ENCODE peak calls at places on chromosomes 3 and 15, in nine cellular contexts. One of them, this sample, is unnamed. For H3K4me1, the result is how much of the 10 kb centered on the place peaks cover.

GRCh38 chr15:48667701-48668100 is 22.2 kb upstream of the FBN1 start:
- DNase-seq in cardiac muscle cell: peak
- DNase-seq in right lobe of liver: no peak
- DNase-seq in PC-9: no peak
- DNase-seq in HCT116: no peak
- DNase-seq in CD8-positive, alpha-beta T cell: no peak
- DNase-seq in colonic mucosa: no peak
- DNase-seq in psoas muscle: no peak
- DNase-seq in lower lobe of right lung: no peak
- DNase-seq in this sample: no peak

GRCh38 chr3:102195198-102195948 is 239.4 kb upstream of the ZPLD1 start:
- DNase-seq in cardiac muscle cell: no peak
- DNase-seq in right lobe of liver: no peak
- DNase-seq in PC-9: peak
- DNase-seq in HCT116: no peak
- DNase-seq in CD8-positive, alpha-beta T cell: no peak
- DNase-seq in colonic mucosa: peak
- DNase-seq in psoas muscle: no peak
- DNase-seq in lower lobe of right lung: peak
- DNase-seq in this sample: no peak

GRCh38 chr3:195550723-195551122 is 7.6 kb upstream of the PPP1R2 start:
- DNase-seq in cardiac muscle cell: peak
- DNase-seq in right lobe of liver: no peak
- DNase-seq in PC-9: peak
- DNase-seq in HCT116: no peak
- DNase-seq in CD8-positive, alpha-beta T cell: no peak
- DNase-seq in colonic mucosa: no peak
- DNase-seq in psoas muscle: no peak
- DNase-seq in lower lobe of right lung: no peak
- DNase-seq in this sample: no peak

GRCh38 chr15:22895465-22896190 is 57.2 kb downstream of the NIPA2 start:
- DNase-seq in cardiac muscle cell: no peak
- DNase-seq in right lobe of liver: no peak
- DNase-seq in PC-9: peak
- DNase-seq in HCT116: peak
- DNase-seq in CD8-positive, alpha-beta T cell: no peak
- DNase-seq in colonic mucosa: peak
- DNase-seq in psoas muscle: no peak
- DNase-seq in lower lobe of right lung: no peak
- DNase-seq in this sample: no peak

GRCh38 chr15:70856177-70856883 is 2.4 kb upstream of the LARP6 start:
- DNase-seq in cardiac muscle cell: peak
- DNase-seq in right lobe of liver: no peak
- DNase-seq in PC-9: no peak
- DNase-seq in HCT116: no peak
- DNase-seq in CD8-positive, alpha-beta T cell: no peak
- DNase-seq in colonic mucosa: no peak
- DNase-seq in psoas muscle: no peak
- DNase-seq in lower lobe of right lung: no peak
- DNase-seq in this sample: no peak

GRCh38 chr15:27535445-27536129 is 563.5 kb downstream of the OCA2 start:
- DNase-seq in cardiac muscle cell: no peak
- DNase-seq in right lobe of liver: no peak
- DNase-seq in PC-9: no peak
- DNase-seq in HCT116: no peak
- DNase-seq in CD8-positive, alpha-beta T cell: no peak
- DNase-seq in colonic mucosa: no peak
- DNase-seq in psoas muscle: no peak
- DNase-seq in lower lobe of right lung: no peak
- DNase-seq in this sample: no peak

GRCh38 chr15:64009798-64010241 is 36.5 kb downstream of the DAPK2 start:
- DNase-seq in cardiac muscle cell: no peak
- DNase-seq in right lobe of liver: no peak
- DNase-seq in PC-9: peak
- DNase-seq in HCT116: no peak
- DNase-seq in CD8-positive, alpha-beta T cell: peak
- DNase-seq in colonic mucosa: no peak
- DNase-seq in psoas muscle: no peak
- DNase-seq in lower lobe of right lung: no peak
- DNase-seq in this sample: no peak

GRCh38 chr15:73575636-73576247 is 57.4 kb downstream of the NPTN start:
- DNase-seq in cardiac muscle cell: peak
- DNase-seq in right lobe of liver: no peak
- DNase-seq in PC-9: no peak
- DNase-seq in HCT116: no peak
- DNase-seq in CD8-positive, alpha-beta T cell: no peak
- DNase-seq in colonic mucosa: no peak
- DNase-seq in psoas muscle: no peak
- DNase-seq in lower lobe of right lung: peak
- DNase-seq in this sample: peak

GRCh38 chr15:68301300-68301699 is 23.8 kb downstream of the FEM1B start:
- DNase-seq in cardiac muscle cell: no peak
- DNase-seq in right lobe of liver: no peak
- DNase-seq in PC-9: no peak
- DNase-seq in HCT116: no peak
- DNase-seq in CD8-positive, alpha-beta T cell: no peak
- DNase-seq in colonic mucosa: peak
- DNase-seq in psoas muscle: no peak
- DNase-seq in lower lobe of right lung: no peak
- DNase-seq in this sample: no peak

GRCh38 chr3:15527031-15527459 is 5.5 kb upstream of the COLQ start:
- DNase-seq in cardiac muscle cell: peak
- DNase-seq in right lobe of liver: peak
- DNase-seq in PC-9: no peak
- DNase-seq in HCT116: no peak
- DNase-seq in CD8-positive, alpha-beta T cell: no peak
- DNase-seq in colonic mucosa: no peak
- DNase-seq in psoas muscle: no peak
- DNase-seq in lower lobe of right lung: no peak
- DNase-seq in this sample: no peak

GRCh38 chr15:101320501-101321052 is 25.5 kb upstream of the SNRPA1 start:
- DNase-seq in cardiac muscle cell: peak
- DNase-seq in right lobe of liver: no peak
- DNase-seq in PC-9: no peak
- DNase-seq in HCT116: no peak
- DNase-seq in CD8-positive, alpha-beta T cell: peak
- DNase-seq in colonic mucosa: no peak
- DNase-seq in psoas muscle: peak
- DNase-seq in lower lobe of right lung: peak
- DNase-seq in this sample: peak

GRCh38 chr3:101813817-101814440 is 34.9 kb downstream of the NXPE3 start:
- DNase-seq in cardiac muscle cell: peak
- DNase-seq in right lobe of liver: no peak
- DNase-seq in PC-9: no peak
- DNase-seq in HCT116: peak
- DNase-seq in CD8-positive, alpha-beta T cell: no peak
- DNase-seq in colonic mucosa: no peak
- DNase-seq in psoas muscle: no peak
- DNase-seq in lower lobe of right lung: no peak
- DNase-seq in this sample: no peak

GRCh38 chr15:54580643-54581042 is 602.4 kb downstream of the UNC13C start:
- DNase-seq in cardiac muscle cell: no peak
- DNase-seq in right lobe of liver: no peak
- DNase-seq in PC-9: no peak
- DNase-seq in HCT116: no peak
- DNase-seq in CD8-positive, alpha-beta T cell: no peak
- DNase-seq in colonic mucosa: no peak
- DNase-seq in psoas muscle: no peak
- DNase-seq in lower lobe of right lung: no peak
- DNase-seq in this sample: no peak

GRCh38 chr3:124407260-124407659 is 323.0 kb upstream of the UMPS start:
- DNase-seq in cardiac muscle cell: no peak
- DNase-seq in right lobe of liver: no peak
- DNase-seq in PC-9: no peak
- DNase-seq in HCT116: no peak
- DNase-seq in CD8-positive, alpha-beta T cell: no peak
- DNase-seq in colonic mucosa: no peak
- DNase-seq in psoas muscle: no peak
- DNase-seq in lower lobe of right lung: no peak
- DNase-seq in this sample: no peak

GRCh38 chr15:96089396-96090058 is 241.0 kb upstream of the NR2F2 start:
- DNase-seq in cardiac muscle cell: no peak
- DNase-seq in right lobe of liver: no peak
- DNase-seq in PC-9: no peak
- DNase-seq in HCT116: no peak
- DNase-seq in CD8-positive, alpha-beta T cell: no peak
- DNase-seq in colonic mucosa: no peak
- DNase-seq in psoas muscle: no peak
- DNase-seq in lower lobe of right lung: no peak
- DNase-seq in this sample: no peak

GRCh38 chr3:81218023-81218422 is 543.4 kb downstream of the GBE1 start:
- DNase-seq in cardiac muscle cell: peak
- DNase-seq in right lobe of liver: no peak
- DNase-seq in PC-9: no peak
- DNase-seq in HCT116: no peak
- DNase-seq in CD8-positive, alpha-beta T cell: no peak
- DNase-seq in colonic mucosa: no peak
- DNase-seq in psoas muscle: no peak
- DNase-seq in lower lobe of right lung: no peak
- DNase-seq in this sample: no peak

GRCh38 chr3:30720586-30721313 is 114.3 kb downstream of the TGFBR2 start:
- DNase-seq in cardiac muscle cell: no peak
- DNase-seq in right lobe of liver: no peak
- DNase-seq in PC-9: peak
- DNase-seq in HCT116: peak
- DNase-seq in CD8-positive, alpha-beta T cell: no peak
- DNase-seq in colonic mucosa: no peak
- DNase-seq in psoas muscle: no peak
- DNase-seq in lower lobe of right lung: no peak
- DNase-seq in this sample: no peak

GRCh38 chr15:91186892-91187644 is 87.0 kb downstream of the SV2B start:
- DNase-seq in cardiac muscle cell: peak
- DNase-seq in right lobe of liver: no peak
- DNase-seq in PC-9: no peak
- DNase-seq in HCT116: no peak
- DNase-seq in CD8-positive, alpha-beta T cell: no peak
- DNase-seq in colonic mucosa: no peak
- DNase-seq in psoas muscle: no peak
- DNase-seq in lower lobe of right lung: no peak
- DNase-seq in this sample: no peak

DNA sequence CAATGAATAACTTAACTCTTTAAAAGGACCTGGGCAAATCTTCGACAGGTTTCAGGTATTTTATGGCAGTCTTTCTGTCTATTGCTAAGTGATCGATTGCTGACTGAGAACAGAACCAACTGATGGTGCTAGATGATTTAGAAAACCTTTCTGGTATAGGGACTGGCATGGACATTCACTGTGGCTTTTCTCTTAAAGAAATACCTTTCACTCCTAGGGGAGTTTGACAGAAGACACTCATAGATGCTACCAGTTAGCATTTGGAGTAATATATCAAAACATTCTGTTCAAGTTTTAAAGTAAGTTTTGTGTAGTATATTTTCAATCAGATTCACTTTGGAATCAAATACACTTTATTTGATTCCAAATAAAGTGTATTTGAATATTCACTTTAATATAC is 692 bp downstream of the PPARG start:
- DNase-seq in cardiac muscle cell: no peak
- DNase-seq in right lobe of liver: no peak
- DNase-seq in PC-9: no peak
- DNase-seq in HCT116: no peak
- DNase-seq in CD8-positive, alpha-beta T cell: no peak
- DNase-seq in colonic mucosa: no peak
- DNase-seq in psoas muscle: no peak
- DNase-seq in lower lobe of right lung: no peak
- DNase-seq in this sample: no peak
- H3K4me3 ChIP-seq in cardiac muscle cell: no peak
- H3K4me3 ChIP-seq in right lobe of liver: no peak
- H3K4me3 ChIP-seq in PC-9: peak
- H3K4me3 ChIP-seq in HCT116: peak
- H3K4me3 ChIP-seq in CD8-positive, alpha-beta T cell: no peak
- H3K4me3 ChIP-seq in colonic mucosa: peak
- H3K4me3 ChIP-seq in psoas muscle: peak
- H3K4me3 ChIP-seq in lower lobe of right lung: peak
- H3K4me3 ChIP-seq in this sample: peak

GRCh38 chr3:67653425-67654098 is 850 bp downstream of the SUCLG2 start:
- DNase-seq in cardiac muscle cell: no peak
- DNase-seq in right lobe of liver: no peak
- DNase-seq in PC-9: no peak
- DNase-seq in HCT116: no peak
- DNase-seq in CD8-positive, alpha-beta T cell: no peak
- DNase-seq in colonic mucosa: no peak
- DNase-seq in psoas muscle: no peak
- DNase-seq in lower lobe of right lung: no peak
- DNase-seq in this sample: no peak
- TF ChIP-seq CTCF in cardiac muscle cell: no peak
- TF ChIP-seq CTCF in right lobe of liver: no peak
- TF ChIP-seq CTCF in PC-9: no peak
- TF ChIP-seq CTCF in HCT116: no peak
- TF ChIP-seq CTCF in CD8-positive, alpha-beta T cell: no peak
- TF ChIP-seq CTCF in colonic mucosa: no peak
- TF ChIP-seq CTCF in psoas muscle: no peak
- TF ChIP-seq CTCF in lower lobe of right lung: no peak
- TF ChIP-seq CTCF in this sample: no peak

GRCh38 chr3:196684548-196685407 is 27.3 kb downstream of the CEP19 start:
- DNase-seq in cardiac muscle cell: peak
- DNase-seq in right lobe of liver: peak
- DNase-seq in PC-9: peak
- DNase-seq in HCT116: peak
- DNase-seq in CD8-positive, alpha-beta T cell: peak
- DNase-seq in colonic mucosa: peak
- DNase-seq in psoas muscle: no peak
- DNase-seq in lower lobe of right lung: peak
- DNase-seq in this sample: peak
- H3K4me1 ChIP-seq in cardiac muscle cell: under half
- H3K4me1 ChIP-seq in right lobe of liver: under half
- H3K4me1 ChIP-seq in PC-9: under half
- H3K4me1 ChIP-seq in HCT116: under half
- H3K4me1 ChIP-seq in CD8-positive, alpha-beta T cell: under half
- H3K4me1 ChIP-seq in colonic mucosa: under half
- H3K4me1 ChIP-seq in psoas muscle: under half
- H3K4me1 ChIP-seq in lower lobe of right lung: under half
- H3K4me1 ChIP-seq in this sample: under half

DNA sequence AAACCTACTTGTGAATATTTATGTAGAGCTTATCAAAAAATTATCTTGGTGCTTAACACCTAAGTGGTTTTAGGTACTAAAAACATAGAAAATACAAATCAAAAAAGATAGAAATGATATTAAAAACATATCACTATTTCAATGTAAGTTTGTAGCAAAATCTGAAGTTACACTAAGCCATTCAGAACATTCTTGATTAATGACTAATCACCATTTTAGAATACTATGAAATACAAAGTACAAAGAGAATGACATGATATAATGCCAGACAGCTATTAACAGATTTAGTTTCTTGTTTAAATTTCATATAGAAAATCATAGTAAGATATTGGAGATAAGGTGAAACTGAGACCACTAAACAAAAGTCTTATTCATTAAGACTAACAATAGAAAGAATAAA is 169.7 kb upstream of the AGTR1 start:
- DNase-seq in cardiac muscle cell: peak
- DNase-seq in right lobe of liver: no peak
- DNase-seq in PC-9: no peak
- DNase-seq in HCT116: no peak
- DNase-seq in CD8-positive, alpha-beta T cell: no peak
- DNase-seq in colonic mucosa: no peak
- DNase-seq in psoas muscle: no peak
- DNase-seq in lower lobe of right lung: no peak
- DNase-seq in this sample: no peak
- H3K4me3 ChIP-seq in cardiac muscle cell: no peak
- H3K4me3 ChIP-seq in right lobe of liver: no peak
- H3K4me3 ChIP-seq in PC-9: no peak
- H3K4me3 ChIP-seq in HCT116: no peak
- H3K4me3 ChIP-seq in CD8-positive, alpha-beta T cell: no peak
- H3K4me3 ChIP-seq in colonic mucosa: no peak
- H3K4me3 ChIP-seq in psoas muscle: no peak
- H3K4me3 ChIP-seq in lower lobe of right lung: no peak
- H3K4me3 ChIP-seq in this sample: no peak